ENCODE peak calls at places on chromosomes 11 and 22, in seven cellular contexts. One of them, this sample, is unnamed.

GRCh38 chr22:19879651-19879995 is 24.9 kb upstream of the GNB1L start:
- DNase-seq in skeletal muscle cell: no peak
- DNase-seq in neural crest cell: no peak
- DNase-seq in COR-L47: no peak
- DNase-seq in GM04503: no peak
- DNase-seq in retinal pigment epithelial cell: no peak
- DNase-seq in stimulated activated CD4-positive, alpha-beta T cell treated with anti-CD3 and anti-CD28 coated beads, Interleukin-2, amount 100 ng/mL, for 48 hours: no peak
- DNase-seq in this sample: no peak

GRCh38 chr22:25847451-25847850 is 105.5 kb downstream of the MYO18B start:
- DNase-seq in skeletal muscle cell: no peak
- DNase-seq in neural crest cell: no peak
- DNase-seq in COR-L47: no peak
- DNase-seq in GM04503: no peak
- DNase-seq in retinal pigment epithelial cell: no peak
- DNase-seq in stimulated activated CD4-positive, alpha-beta T cell treated with anti-CD3 and anti-CD28 coated beads, Interleukin-2, amount 100 ng/mL, for 48 hours: no peak
- DNase-seq in this sample: no peak

GRCh38 chr11:134360050-134360835 is 28.5 kb downstream of the GLB1L2 start:
- DNase-seq in skeletal muscle cell: peak
- DNase-seq in neural crest cell: peak
- DNase-seq in COR-L47: peak
- DNase-seq in GM04503: no peak
- DNase-seq in retinal pigment epithelial cell: peak
- DNase-seq in stimulated activated CD4-positive, alpha-beta T cell treated with anti-CD3 and anti-CD28 coated beads, Interleukin-2, amount 100 ng/mL, for 48 hours: peak
- DNase-seq in this sample: peak

GRCh38 chr11:77710358-77710757 is 72.8 kb upstream of the CLNS1A start:
- DNase-seq in skeletal muscle cell: peak
- DNase-seq in neural crest cell: no peak
- DNase-seq in COR-L47: no peak
- DNase-seq in GM04503: no peak
- DNase-seq in retinal pigment epithelial cell: no peak
- DNase-seq in stimulated activated CD4-positive, alpha-beta T cell treated with anti-CD3 and anti-CD28 coated beads, Interleukin-2, amount 100 ng/mL, for 48 hours: no peak
- DNase-seq in this sample: no peak

GRCh38 chr11:120172054-120172881 is 34.4 kb upstream of the TRIM29 start:
- DNase-seq in skeletal muscle cell: no peak
- DNase-seq in neural crest cell: peak
- DNase-seq in COR-L47: peak
- DNase-seq in GM04503: no peak
- DNase-seq in retinal pigment epithelial cell: no peak
- DNase-seq in stimulated activated CD4-positive, alpha-beta T cell treated with anti-CD3 and anti-CD28 coated beads, Interleukin-2, amount 100 ng/mL, for 48 hours: peak
- DNase-seq in this sample: peak

GRCh38 chr22:36938028-36938425 is 24.6 kb downstream of the CSF2RB start:
- DNase-seq in skeletal muscle cell: no peak
- DNase-seq in neural crest cell: no peak
- DNase-seq in COR-L47: no peak
- DNase-seq in GM04503: no peak
- DNase-seq in retinal pigment epithelial cell: no peak
- DNase-seq in stimulated activated CD4-positive, alpha-beta T cell treated with anti-CD3 and anti-CD28 coated beads, Interleukin-2, amount 100 ng/mL, for 48 hours: no peak
- DNase-seq in this sample: no peak

GRCh38 chr11:65436412-65437032 is 13.9 kb downstream of the NEAT1 start:
- DNase-seq in skeletal muscle cell: no peak
- DNase-seq in neural crest cell: no peak
- DNase-seq in COR-L47: no peak
- DNase-seq in GM04503: peak
- DNase-seq in retinal pigment epithelial cell: no peak
- DNase-seq in stimulated activated CD4-positive, alpha-beta T cell treated with anti-CD3 and anti-CD28 coated beads, Interleukin-2, amount 100 ng/mL, for 48 hours: no peak
- DNase-seq in this sample: no peak

GRCh38 chr11:37972691-37973090 is 1374.7 kb upstream of the RAG2 start:
- DNase-seq in skeletal muscle cell: no peak
- DNase-seq in neural crest cell: no peak
- DNase-seq in COR-L47: no peak
- DNase-seq in GM04503: no peak
- DNase-seq in retinal pigment epithelial cell: no peak
- DNase-seq in stimulated activated CD4-positive, alpha-beta T cell treated with anti-CD3 and anti-CD28 coated beads, Interleukin-2, amount 100 ng/mL, for 48 hours: no peak
- DNase-seq in this sample: no peak

GRCh38 chr11:35792148-35792845 is 129.7 kb downstream of the TRIM44 start:
- DNase-seq in skeletal muscle cell: no peak
- DNase-seq in neural crest cell: no peak
- DNase-seq in COR-L47: peak
- DNase-seq in GM04503: no peak
- DNase-seq in retinal pigment epithelial cell: no peak
- DNase-seq in stimulated activated CD4-positive, alpha-beta T cell treated with anti-CD3 and anti-CD28 coated beads, Interleukin-2, amount 100 ng/mL, for 48 hours: no peak
- DNase-seq in this sample: no peak

GRCh38 chr11:124670732-124671131 is 2.8 kb downstream of the SIAE start:
- DNase-seq in skeletal muscle cell: no peak
- DNase-seq in neural crest cell: no peak
- DNase-seq in COR-L47: no peak
- DNase-seq in GM04503: no peak
- DNase-seq in retinal pigment epithelial cell: no peak
- DNase-seq in stimulated activated CD4-positive, alpha-beta T cell treated with anti-CD3 and anti-CD28 coated beads, Interleukin-2, amount 100 ng/mL, for 48 hours: no peak
- DNase-seq in this sample: no peak

GRCh38 chr11:111776398-111777093 is 10.4 kb upstream of the PPP2R1B start:
- DNase-seq in skeletal muscle cell: no peak
- DNase-seq in neural crest cell: no peak
- DNase-seq in COR-L47: no peak
- DNase-seq in GM04503: no peak
- DNase-seq in retinal pigment epithelial cell: no peak
- DNase-seq in stimulated activated CD4-positive, alpha-beta T cell treated with anti-CD3 and anti-CD28 coated beads, Interleukin-2, amount 100 ng/mL, for 48 hours: no peak
- DNase-seq in this sample: no peak

GRCh38 chr11:12818333-12819015 is 144.3 kb downstream of the TEAD1 start:
- DNase-seq in skeletal muscle cell: peak
- DNase-seq in neural crest cell: no peak
- DNase-seq in COR-L47: no peak
- DNase-seq in GM04503: peak
- DNase-seq in retinal pigment epithelial cell: peak
- DNase-seq in stimulated activated CD4-positive, alpha-beta T cell treated with anti-CD3 and anti-CD28 coated beads, Interleukin-2, amount 100 ng/mL, for 48 hours: no peak
- DNase-seq in this sample: no peak

GRCh38 chr11:120181446-120181992 is 29.3 kb upstream of the OAF start:
- DNase-seq in skeletal muscle cell: no peak
- DNase-seq in neural crest cell: no peak
- DNase-seq in COR-L47: no peak
- DNase-seq in GM04503: no peak
- DNase-seq in retinal pigment epithelial cell: no peak
- DNase-seq in stimulated activated CD4-positive, alpha-beta T cell treated with anti-CD3 and anti-CD28 coated beads, Interleukin-2, amount 100 ng/mL, for 48 hours: no peak
- DNase-seq in this sample: no peak

GRCh38 chr22:46547883-46548244 is 10.4 kb upstream of the CELSR1 start:
- DNase-seq in skeletal muscle cell: no peak
- DNase-seq in neural crest cell: no peak
- DNase-seq in COR-L47: no peak
- DNase-seq in GM04503: peak
- DNase-seq in retinal pigment epithelial cell: peak
- DNase-seq in stimulated activated CD4-positive, alpha-beta T cell treated with anti-CD3 and anti-CD28 coated beads, Interleukin-2, amount 100 ng/mL, for 48 hours: no peak
- DNase-seq in this sample: no peak

GRCh38 chr11:108218455-108218854 is 4.0 kb downstream of the NPAT start:
- DNase-seq in skeletal muscle cell: no peak
- DNase-seq in neural crest cell: no peak
- DNase-seq in COR-L47: no peak
- DNase-seq in GM04503: no peak
- DNase-seq in retinal pigment epithelial cell: no peak
- DNase-seq in stimulated activated CD4-positive, alpha-beta T cell treated with anti-CD3 and anti-CD28 coated beads, Interleukin-2, amount 100 ng/mL, for 48 hours: no peak
- DNase-seq in this sample: no peak

GRCh38 chr11:82859746-82860145 is 40.5 kb downstream of the PRCP start:
- DNase-seq in skeletal muscle cell: no peak
- DNase-seq in neural crest cell: no peak
- DNase-seq in COR-L47: no peak
- DNase-seq in GM04503: no peak
- DNase-seq in retinal pigment epithelial cell: no peak
- DNase-seq in stimulated activated CD4-positive, alpha-beta T cell treated with anti-CD3 and anti-CD28 coated beads, Interleukin-2, amount 100 ng/mL, for 48 hours: no peak
- DNase-seq in this sample: no peak

GRCh38 chr11:113494021-113494420 is 18.8 kb upstream of the DRD2 start:
- DNase-seq in skeletal muscle cell: no peak
- DNase-seq in neural crest cell: no peak
- DNase-seq in COR-L47: no peak
- DNase-seq in GM04503: no peak
- DNase-seq in retinal pigment epithelial cell: no peak
- DNase-seq in stimulated activated CD4-positive, alpha-beta T cell treated with anti-CD3 and anti-CD28 coated beads, Interleukin-2, amount 100 ng/mL, for 48 hours: no peak
- DNase-seq in this sample: no peak

GRCh38 chr11:62879554-62879953 is 1.1 kb upstream of the SLC3A2 start:
- DNase-seq in skeletal muscle cell: no peak
- DNase-seq in neural crest cell: no peak
- DNase-seq in COR-L47: no peak
- DNase-seq in GM04503: no peak
- DNase-seq in retinal pigment epithelial cell: no peak
- DNase-seq in stimulated activated CD4-positive, alpha-beta T cell treated with anti-CD3 and anti-CD28 coated beads, Interleukin-2, amount 100 ng/mL, for 48 hours: no peak
- DNase-seq in this sample: no peak

GRCh38 chr11:68689737-68690625 is 5.6 kb downstream of the GAL start:
- DNase-seq in skeletal muscle cell: no peak
- DNase-seq in neural crest cell: no peak
- DNase-seq in COR-L47: no peak
- DNase-seq in GM04503: no peak
- DNase-seq in retinal pigment epithelial cell: no peak
- DNase-seq in stimulated activated CD4-positive, alpha-beta T cell treated with anti-CD3 and anti-CD28 coated beads, Interleukin-2, amount 100 ng/mL, for 48 hours: no peak
- DNase-seq in this sample: no peak

GRCh38 chr11:128058580-128059208 is 528.7 kb downstream of the ETS1 start:
- DNase-seq in skeletal muscle cell: no peak
- DNase-seq in neural crest cell: no peak
- DNase-seq in COR-L47: no peak
- DNase-seq in GM04503: no peak
- DNase-seq in retinal pigment epithelial cell: no peak
- DNase-seq in stimulated activated CD4-positive, alpha-beta T cell treated with anti-CD3 and anti-CD28 coated beads, Interleukin-2, amount 100 ng/mL, for 48 hours: no peak
- DNase-seq in this sample: no peak

GRCh38 chr11:66600219-66600923 is 7.4 kb downstream of the CCS start:
- DNase-seq in skeletal muscle cell: no peak
- DNase-seq in neural crest cell: no peak
- DNase-seq in COR-L47: no peak
- DNase-seq in GM04503: no peak
- DNase-seq in retinal pigment epithelial cell: no peak
- DNase-seq in stimulated activated CD4-positive, alpha-beta T cell treated with anti-CD3 and anti-CD28 coated beads, Interleukin-2, amount 100 ng/mL, for 48 hours: no peak
- DNase-seq in this sample: no peak

GRCh38 chr11:126823271-126823670 is 177.3 kb downstream of the KIRREL3 start:
- DNase-seq in skeletal muscle cell: no peak
- DNase-seq in neural crest cell: no peak
- DNase-seq in COR-L47: no peak
- DNase-seq in GM04503: no peak
- DNase-seq in retinal pigment epithelial cell: no peak
- DNase-seq in stimulated activated CD4-positive, alpha-beta T cell treated with anti-CD3 and anti-CD28 coated beads, Interleukin-2, amount 100 ng/mL, for 48 hours: no peak
- DNase-seq in this sample: no peak

GRCh38 chr11:63212742-63213141 is 30.7 kb downstream of the SLC22A25 start:
- DNase-seq in skeletal muscle cell: no peak
- DNase-seq in neural crest cell: peak
- DNase-seq in COR-L47: no peak
- DNase-seq in GM04503: no peak
- DNase-seq in retinal pigment epithelial cell: no peak
- DNase-seq in stimulated activated CD4-positive, alpha-beta T cell treated with anti-CD3 and anti-CD28 coated beads, Interleukin-2, amount 100 ng/mL, for 48 hours: peak
- DNase-seq in this sample: peak

GRCh38 chr11:36367806-36368680 is 72.0 kb downstream of the PRR5L start:
- DNase-seq in skeletal muscle cell: no peak
- DNase-seq in neural crest cell: no peak
- DNase-seq in COR-L47: no peak
- DNase-seq in GM04503: no peak
- DNase-seq in retinal pigment epithelial cell: no peak
- DNase-seq in stimulated activated CD4-positive, alpha-beta T cell treated with anti-CD3 and anti-CD28 coated beads, Interleukin-2, amount 100 ng/mL, for 48 hours: no peak
- DNase-seq in this sample: no peak

GRCh38 chr11:206516-207212 is 535 bp downstream of the BET1L start:
- DNase-seq in skeletal muscle cell: no peak
- DNase-seq in neural crest cell: no peak
- DNase-seq in COR-L47: no peak
- DNase-seq in GM04503: no peak
- DNase-seq in retinal pigment epithelial cell: no peak
- DNase-seq in stimulated activated CD4-positive, alpha-beta T cell treated with anti-CD3 and anti-CD28 coated beads, Interleukin-2, amount 100 ng/mL, for 48 hours: no peak
- DNase-seq in this sample: no peak

GRCh38 chr11:45930031-45930794 is 7.8 kb downstream of the LARGE2 start:
- DNase-seq in skeletal muscle cell: no peak
- DNase-seq in neural crest cell: no peak
- DNase-seq in COR-L47: peak
- DNase-seq in GM04503: no peak
- DNase-seq in retinal pigment epithelial cell: no peak
- DNase-seq in stimulated activated CD4-positive, alpha-beta T cell treated with anti-CD3 and anti-CD28 coated beads, Interleukin-2, amount 100 ng/mL, for 48 hours: no peak
- DNase-seq in this sample: peak

GRCh38 chr11:71914127-71914526 is 14.3 kb downstream of the XNDC1N start:
- DNase-seq in skeletal muscle cell: no peak
- DNase-seq in neural crest cell: no peak
- DNase-seq in COR-L47: no peak
- DNase-seq in GM04503: peak
- DNase-seq in retinal pigment epithelial cell: no peak
- DNase-seq in stimulated activated CD4-positive, alpha-beta T cell treated with anti-CD3 and anti-CD28 coated beads, Interleukin-2, amount 100 ng/mL, for 48 hours: no peak
- DNase-seq in this sample: no peak

GRCh38 chr11:116840224-116840745 is 2.9 kb upstream of the APOA1 start:
- DNase-seq in skeletal muscle cell: no peak
- DNase-seq in neural crest cell: no peak
- DNase-seq in COR-L47: no peak
- DNase-seq in GM04503: no peak
- DNase-seq in retinal pigment epithelial cell: no peak
- DNase-seq in stimulated activated CD4-positive, alpha-beta T cell treated with anti-CD3 and anti-CD28 coated beads, Interleukin-2, amount 100 ng/mL, for 48 hours: no peak
- DNase-seq in this sample: no peak

GRCh38 chr22:26669060-26669481 is 11.7 kb downstream of the MIAT start:
- DNase-seq in skeletal muscle cell: no peak
- DNase-seq in neural crest cell: peak
- DNase-seq in COR-L47: no peak
- DNase-seq in GM04503: peak
- DNase-seq in retinal pigment epithelial cell: no peak
- DNase-seq in stimulated activated CD4-positive, alpha-beta T cell treated with anti-CD3 and anti-CD28 coated beads, Interleukin-2, amount 100 ng/mL, for 48 hours: no peak
- DNase-seq in this sample: no peak

GRCh38 chr11:697028-697491 is 1.4 kb downstream of the TMEM80 start:
- DNase-seq in skeletal muscle cell: peak
- DNase-seq in neural crest cell: no peak
- DNase-seq in COR-L47: no peak
- DNase-seq in GM04503: peak
- DNase-seq in retinal pigment epithelial cell: no peak
- DNase-seq in stimulated activated CD4-positive, alpha-beta T cell treated with anti-CD3 and anti-CD28 coated beads, Interleukin-2, amount 100 ng/mL, for 48 hours: no peak
- DNase-seq in this sample: no peak

GRCh38 chr11:74418509-74418895 is 20.3 kb upstream of the PGM2L1 start:
- DNase-seq in skeletal muscle cell: peak
- DNase-seq in neural crest cell: no peak
- DNase-seq in COR-L47: no peak
- DNase-seq in GM04503: no peak
- DNase-seq in retinal pigment epithelial cell: no peak
- DNase-seq in stimulated activated CD4-positive, alpha-beta T cell treated with anti-CD3 and anti-CD28 coated beads, Interleukin-2, amount 100 ng/mL, for 48 hours: no peak
- DNase-seq in this sample: peak

GRCh38 chr11:47716692-47717091 is 1.5 kb upstream of the AGBL2 start:
- DNase-seq in skeletal muscle cell: no peak
- DNase-seq in neural crest cell: no peak
- DNase-seq in COR-L47: no peak
- DNase-seq in GM04503: no peak
- DNase-seq in retinal pigment epithelial cell: no peak
- DNase-seq in stimulated activated CD4-positive, alpha-beta T cell treated with anti-CD3 and anti-CD28 coated beads, Interleukin-2, amount 100 ng/mL, for 48 hours: no peak
- DNase-seq in this sample: no peak

GRCh38 chr22:35783943-35784614 is 66.4 kb downstream of the APOL5 start:
- DNase-seq in skeletal muscle cell: peak
- DNase-seq in neural crest cell: no peak
- DNase-seq in COR-L47: no peak
- DNase-seq in GM04503: peak
- DNase-seq in retinal pigment epithelial cell: no peak
- DNase-seq in stimulated activated CD4-positive, alpha-beta T cell treated with anti-CD3 and anti-CD28 coated beads, Interleukin-2, amount 100 ng/mL, for 48 hours: no peak
- DNase-seq in this sample: no peak

GRCh38 chr11:8566613-8567210 is 27.3 kb downstream of the STK33 start:
- DNase-seq in skeletal muscle cell: no peak
- DNase-seq in neural crest cell: no peak
- DNase-seq in COR-L47: peak
- DNase-seq in GM04503: no peak
- DNase-seq in retinal pigment epithelial cell: peak
- DNase-seq in stimulated activated CD4-positive, alpha-beta T cell treated with anti-CD3 and anti-CD28 coated beads, Interleukin-2, amount 100 ng/mL, for 48 hours: no peak
- DNase-seq in this sample: peak

GRCh38 chr22:42856179-42856864 is 751 bp downstream of the ARFGAP3 start:
- DNase-seq in skeletal muscle cell: no peak
- DNase-seq in neural crest cell: no peak
- DNase-seq in COR-L47: peak
- DNase-seq in GM04503: no peak
- DNase-seq in retinal pigment epithelial cell: no peak
- DNase-seq in stimulated activated CD4-positive, alpha-beta T cell treated with anti-CD3 and anti-CD28 coated beads, Interleukin-2, amount 100 ng/mL, for 48 hours: peak
- DNase-seq in this sample: no peak

GRCh38 chr11:1131033-1131911 is 26.5 kb upstream of the MUC5AC start:
- DNase-seq in skeletal muscle cell: no peak
- DNase-seq in neural crest cell: no peak
- DNase-seq in COR-L47: peak
- DNase-seq in GM04503: no peak
- DNase-seq in retinal pigment epithelial cell: no peak
- DNase-seq in stimulated activated CD4-positive, alpha-beta T cell treated with anti-CD3 and anti-CD28 coated beads, Interleukin-2, amount 100 ng/mL, for 48 hours: no peak
- DNase-seq in this sample: no peak

GRCh38 chr11:105109855-105110750 is 29.5 kb downstream of the CARD18 start:
- DNase-seq in skeletal muscle cell: no peak
- DNase-seq in neural crest cell: no peak
- DNase-seq in COR-L47: no peak
- DNase-seq in GM04503: peak
- DNase-seq in retinal pigment epithelial cell: no peak
- DNase-seq in stimulated activated CD4-positive, alpha-beta T cell treated with anti-CD3 and anti-CD28 coated beads, Interleukin-2, amount 100 ng/mL, for 48 hours: no peak
- DNase-seq in this sample: no peak

GRCh38 chr11:3126901-3127691 is 38.0 kb downstream of the OSBPL5 start:
- DNase-seq in skeletal muscle cell: no peak
- DNase-seq in neural crest cell: no peak
- DNase-seq in COR-L47: no peak
- DNase-seq in GM04503: no peak
- DNase-seq in retinal pigment epithelial cell: no peak
- DNase-seq in stimulated activated CD4-positive, alpha-beta T cell treated with anti-CD3 and anti-CD28 coated beads, Interleukin-2, amount 100 ng/mL, for 48 hours: no peak
- DNase-seq in this sample: no peak